ENCODE peak calls at places on chromosomes 2 and 18, in five cellular contexts. I is activated T-helper 1 cell treated with anti-CD3 and anti-CD28 coated beads, Interleukin-2, amount 50 U/mL, for 16 hours; N is H7; S is NCI-H1092 treated with DMSO at 0.1 percent for 48 hours; A is astrocyte of the hippocampus. D is an unnamed sample.

GRCh38 chr18:46260016-46260878 is 156.1 kb downstream of the HAUS1 start:
- DNase-seq in S (no peak), N (no peak), I (no peak), A (peak), D (peak)

GRCh38 chr2:129192841-129193253 is 786.6 kb upstream of the RAB6C start:
- DNase-seq in S (no peak), N (no peak), A (peak), I (no peak), D (no peak)

GRCh38 chr2:30522421-30522820 is 75.4 kb downstream of the LCLAT1 start:
- DNase-seq in I (no peak), S (no peak), N (no peak), A (no peak), D (no peak)

GRCh38 chr2:236971131-236971850 is 114.4 kb upstream of the COPS8 start:
- DNase-seq in A (no peak), S (no peak), N (no peak), I (no peak), D (peak)

GRCh38 chr2:215831296-215831913 is 181.9 kb downstream of the MREG start:
- DNase-seq in S (no peak), A (peak), N (no peak), I (no peak), D (peak)

GRCh38 chr18:41558744-41559143 is 396.3 kb upstream of the PIK3C3 start:
- DNase-seq in N (no peak), S (no peak), I (no peak), A (no peak), D (no peak)

GRCh38 chr2:31324000-31324633 is 90.2 kb downstream of the EHD3 start:
- DNase-seq in N (no peak), A (no peak), S (no peak), I (no peak), D (peak)

GRCh38 chr18:69885841-69886531 is 61.7 kb downstream of the CD226 start:
- DNase-seq in A (no peak), I (peak), N (no peak), S (no peak), D (no peak)

GRCh38 chr2:71101656-71102055 is 28.4 kb downstream of the MCEE start:
- DNase-seq in A (peak), I (no peak), S (no peak), N (no peak), D (peak)

GRCh38 chr2:232260075-232260474 is 118.5 kb upstream of the ALPP start:
- DNase-seq in A (peak), S (no peak), N (no peak), I (no peak), D (peak)

GRCh38 chr2:104572856-104573255 is 281.1 kb upstream of the POU3F3 start:
- DNase-seq in A (no peak), I (no peak), S (no peak), N (no peak), D (no peak)

GRCh38 chr2:217402622-217403383 is 542.9 kb upstream of the TNP1 start:
- DNase-seq in S (no peak), A (peak), I (no peak), N (no peak), D (no peak)

GRCh38 chr2:63283273-63283672 is 232.6 kb downstream of the OTX1 start:
- DNase-seq in S (no peak), I (no peak), N (no peak), A (no peak), D (no peak)

GRCh38 chr18:79496978-79497637 is 101.4 kb downstream of the NFATC1 start:
- DNase-seq in A (peak), I (no peak), S (peak), N (peak), D (peak)

GRCh38 chr2:240873805-240874714 is 5.4 kb downstream of the AGXT start:
- DNase-seq in S (no peak), I (no peak), A (peak), N (peak), D (no peak)

GRCh38 chr18:63292844-63293683 is 26.5 kb downstream of the BCL2 start:
- DNase-seq in S (no peak), N (no peak), I (no peak), A (no peak), D (no peak)

GRCh38 chr2:239678186-239678490 is 277.3 kb upstream of the HDAC4 start:
- DNase-seq in S (no peak), A (no peak), I (no peak), N (no peak), D (no peak)